ENCODE peak calls at places on chromosome 13, in eight cellular contexts. F, L, Y, Z, J, Q, G and H are unnamed samples.

GRCh38 chr13:99265823-99266426 is 7.7 kb upstream of the GPR18 start:
- DNase-seq in L (no peak), F (no peak), J (no peak), Z (peak), Y (peak), G (peak), Q (peak), H (no peak)

GRCh38 chr13:30918662-30919405 is 12.8 kb downstream of the MEDAG start:
- DNase-seq in J (no peak), L (no peak), G (no peak), Y (peak), F (no peak), Z (no peak), Q (no peak), H (no peak)

GRCh38 chr13:39876258-39876657 is 220.8 kb downstream of the COG6 start:
- DNase-seq in J (no peak), F (no peak), Y (peak), Q (peak), Z (peak), L (no peak), G (peak), H (no peak)

GRCh38 chr13:25196971-25197370 is 24.9 kb upstream of the AMER2 start:
- DNase-seq in L (no peak), Q (no peak), Z (no peak), F (no peak), G (no peak), Y (no peak), J (no peak), H (no peak)

GRCh38 chr13:85148009-85148408 is 651.2 kb downstream of the SLITRK6 start:
- DNase-seq in G (peak), Y (peak), J (no peak), F (no peak), Z (no peak), L (no peak), Q (no peak), H (no peak)

GRCh38 chr13:75495938-75496337 is 14.0 kb upstream of the TBC1D4 start:
- DNase-seq in F (no peak), G (peak), Y (peak), Z (no peak), J (no peak), Q (peak), L (no peak), H (no peak)

GRCh38 chr13:24746618-24747247 is 17.2 kb upstream of the RNF17 start:
- DNase-seq in J (no peak), L (no peak), G (no peak), Q (peak), F (no peak), Z (peak), Y (peak), H (no peak)

GRCh38 chr13:51230473-51231105 is 8.4 kb downstream of the FAM124A start:
- DNase-seq in Z (no peak), J (peak), Y (peak), G (peak), F (no peak), Q (peak), L (peak), H (no peak)

GRCh38 chr13:84377071-84377470 is 494.8 kb upstream of the SLITRK1 start:
- DNase-seq in L (no peak), Q (no peak), J (no peak), F (no peak), Z (no peak), G (no peak), Y (no peak), H (no peak)

GRCh38 chr13:30832377-30832776 is 73.7 kb upstream of the MEDAG start:
- DNase-seq in F (no peak), Z (no peak), Y (no peak), G (no peak), J (no peak), L (no peak), Q (no peak), H (no peak)

GRCh38 chr13:30796132-30796832 is 60.9 kb downstream of the ALOX5AP start:
- DNase-seq in Y (peak), J (no peak), Z (peak), L (peak), G (peak), Q (peak), F (no peak), H (no peak)

GRCh38 chr13:51958217-51958547 is 53.1 kb downstream of the ATP7B start:
- DNase-seq in G (no peak), J (no peak), Z (no peak), L (peak), F (no peak), Y (no peak), Q (no peak), H (no peak)

GRCh38 chr13:113350065-113350937 is 13.6 kb downstream of the GRTP1 start:
- DNase-seq in Q (no peak), Z (no peak), G (no peak), Y (no peak), J (no peak), F (no peak), L (no peak), H (no peak)

GRCh38 chr13:94617389-94618000 is 15.8 kb downstream of the GPR180 start:
- DNase-seq in Z (no peak), F (no peak), Y (no peak), J (no peak), L (no peak), G (peak), Q (peak), H (no peak)

DNA sequence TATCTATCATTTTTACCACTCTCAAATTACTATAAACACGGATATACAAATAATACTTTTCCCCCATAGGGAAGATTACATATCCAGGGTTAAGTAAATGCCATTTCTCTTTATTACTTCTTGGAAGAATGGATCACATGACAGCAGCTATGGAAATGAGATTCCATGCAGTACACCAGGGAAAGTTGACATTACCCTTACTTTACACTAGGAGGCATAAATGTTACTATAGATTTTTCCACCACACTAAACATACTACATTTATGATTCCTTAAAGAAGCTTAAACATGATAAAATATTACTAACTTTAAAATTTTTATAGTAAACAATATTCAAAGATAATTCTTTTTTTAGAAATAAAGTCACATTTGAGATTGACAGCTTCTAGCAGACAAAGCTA is 611.4 kb downstream of the PCDH9 start:
- DNase-seq in Z (peak), Y (peak), L (no peak), F (no peak), Q (peak), G (peak), J (no peak), H (no peak)
- TF ChIP-seq CTCF in Z (peak), Y (peak), L (no peak), F (no peak), Q (peak), G (peak), J (no peak), H (no peak)

DNA sequence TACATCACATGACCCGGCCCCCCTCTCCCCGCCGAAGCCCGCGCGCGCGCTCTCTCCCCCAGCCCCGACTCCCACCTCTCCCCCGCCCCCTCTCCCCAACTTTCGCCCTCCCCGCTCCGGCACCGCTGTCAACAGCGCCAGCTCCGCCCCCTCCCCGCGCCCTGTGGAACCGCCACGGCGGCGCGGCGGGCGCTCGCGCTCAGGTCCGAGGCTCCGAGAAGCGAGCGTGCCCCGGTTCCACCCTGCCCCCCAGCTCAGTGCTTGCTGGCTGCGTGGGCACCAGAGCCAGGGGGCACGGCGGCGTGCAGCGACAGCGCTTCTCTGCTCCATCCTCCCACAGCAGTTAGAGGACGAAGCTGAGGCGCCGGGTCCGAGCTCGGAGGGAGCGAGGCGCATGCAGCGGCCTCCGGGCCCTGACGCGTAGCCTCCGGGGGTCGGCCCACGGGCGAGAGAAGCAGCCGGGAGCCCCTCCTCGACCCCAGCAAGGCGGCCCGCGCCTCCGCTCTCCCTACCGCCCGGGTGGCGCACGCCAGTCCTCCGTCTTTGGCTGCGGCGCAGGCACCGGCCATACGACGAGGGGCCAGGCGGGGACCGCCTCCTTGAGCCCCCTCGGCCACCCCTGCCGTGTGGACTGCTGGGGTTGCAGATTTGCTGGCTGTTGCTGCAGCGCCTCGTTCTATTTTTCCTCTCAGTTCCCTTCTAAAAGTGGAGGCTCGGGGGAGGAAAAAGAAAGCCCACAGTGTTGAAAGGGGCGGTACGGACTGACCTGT is 109.5 kb downstream of the KCNRG start:
- DNase-seq in Q (peak), G (peak), L (no peak), J (peak), Y (peak), Z (peak), F (peak), H (peak)
- TF ChIP-seq CTCF in Q (no peak), G (no peak), L (no peak), J (no peak), Y (no peak), Z (no peak), F (no peak), H (no peak)

DNA sequence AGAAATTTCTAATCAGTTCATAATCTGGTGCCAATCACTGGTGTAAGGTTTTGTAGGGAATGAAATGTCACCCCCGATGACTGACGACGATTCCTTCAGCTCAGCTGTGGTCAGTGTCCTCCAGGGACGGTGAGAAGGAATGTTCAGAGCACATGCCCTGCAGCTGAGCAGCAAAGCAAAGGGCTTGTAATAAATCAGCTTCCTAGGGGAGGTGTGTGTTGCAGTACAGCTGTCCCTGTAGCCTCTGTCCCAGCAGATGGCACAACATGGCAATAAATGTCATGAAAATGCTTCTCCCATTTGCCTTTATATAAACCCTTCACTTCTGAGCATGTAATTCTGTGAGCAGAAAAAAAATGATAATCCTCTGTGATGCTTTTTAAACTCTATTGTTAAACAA is 102.4 kb downstream of the FAM216B start:
- DNase-seq in J (no peak), Y (peak), L (no peak), G (peak), F (no peak), Q (peak), Z (no peak), H (no peak)
- TF ChIP-seq CTCF in J (no peak), Y (no peak), L (no peak), G (peak), F (peak), Q (no peak), Z (peak), H (no peak)

GRCh38 chr13:29418026-29418425 is 177.5 kb downstream of the SLC7A1 start:
- DNase-seq in Y (no peak), G (no peak), F (no peak), Q (no peak), J (no peak), Z (no peak), L (no peak), H (no peak)
- TF ChIP-seq CTCF in Y (no peak), G (peak), F (no peak), Q (no peak), J (no peak), Z (no peak), L (no peak), H (peak)

GRCh38 chr13:91698767-91699166 is 300.3 kb downstream of the GPC5 start:
- DNase-seq in F (no peak), Y (no peak), G (no peak), J (no peak), L (no peak), Z (no peak), Q (no peak), H (no peak)

GRCh38 chr13:91702411-91702810 is 304.0 kb downstream of the GPC5 start:
- DNase-seq in F (no peak), L (no peak), G (no peak), Z (no peak), Y (no peak), J (no peak), Q (no peak), H (no peak)

GRCh38 chr13:91698308-91698707 is 299.9 kb downstream of the GPC5 start:
- DNase-seq in Y (no peak), Z (no peak), J (no peak), L (no peak), G (no peak), Q (no peak), F (no peak), H (no peak)

GRCh38 chr13:91701975-91702374 is 303.6 kb downstream of the GPC5 start:
- DNase-seq in J (no peak), L (no peak), F (no peak), Y (no peak), G (no peak), Z (no peak), Q (no peak), H (no peak)

DNA sequence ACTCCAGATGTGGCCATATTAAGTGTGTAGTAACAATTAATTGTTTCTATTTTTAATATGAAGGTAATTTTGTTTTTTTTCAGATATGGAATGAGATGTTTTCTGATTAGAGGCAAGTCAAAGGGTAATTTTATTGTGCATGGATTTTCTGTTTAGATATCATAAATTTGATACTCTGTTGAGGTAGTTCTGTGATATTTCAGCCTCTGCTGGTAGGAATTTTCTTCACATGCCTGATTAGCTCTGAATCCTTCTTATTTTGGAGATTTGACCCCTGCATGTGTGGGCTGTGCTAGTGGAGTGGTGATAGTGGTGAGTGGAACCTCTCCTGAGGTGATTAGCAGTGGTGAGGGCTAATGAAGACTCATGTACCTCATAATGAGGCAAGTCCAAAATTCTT is 301.4 kb downstream of the GPC5 start:
- DNase-seq in Q (no peak), L (no peak), G (no peak), J (no peak), F (no peak), Z (no peak), Y (no peak), H (no peak)
- TF ChIP-seq CTCF in Q (no peak), L (no peak), G (no peak), J (no peak), F (no peak), Z (no peak), Y (no peak), H (no peak)

DNA sequence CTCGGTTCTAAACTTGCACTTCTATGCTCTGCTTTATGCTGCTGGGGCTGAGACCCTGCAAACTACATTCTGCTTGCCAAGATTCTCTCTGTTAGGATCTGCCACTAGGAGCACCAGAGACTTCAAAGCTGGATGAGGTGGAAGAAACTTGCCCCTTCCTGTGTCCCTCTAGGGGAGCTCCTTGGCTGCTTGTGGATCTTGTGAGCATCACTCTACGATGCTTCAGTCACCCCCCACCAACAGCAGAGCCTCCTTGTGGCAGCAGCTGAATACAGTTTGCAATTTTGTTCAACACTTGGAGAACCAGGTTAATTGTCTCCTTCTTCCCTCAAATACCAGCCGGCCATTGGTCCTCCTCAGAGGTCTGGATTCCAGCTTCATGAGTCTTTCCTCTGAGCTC is 310.6 kb downstream of the FGF14 start:
- DNase-seq in Y (peak), Z (no peak), Q (no peak), G (no peak), J (no peak), F (no peak), L (no peak), H (no peak)
- TF ChIP-seq CTCF in Y (peak), Z (no peak), Q (no peak), G (no peak), J (no peak), F (no peak), L (no peak), H (no peak)

GRCh38 chr13:35879111-35879510 is 252.1 kb downstream of the DCLK1 start:
- DNase-seq in F (no peak), L (no peak), J (no peak), G (no peak), Z (no peak), Y (no peak), Q (no peak), H (no peak)
- TF ChIP-seq CTCF in F (no peak), L (no peak), J (no peak), G (no peak), Z (no peak), Y (no peak), Q (no peak), H (no peak)